ENCODE peak calls at places on chromosome 2, in six cellular contexts. L, B, X, U, G and O are unnamed samples.

GRCh38 chr2:181440919-181441318 is 16.3 kb upstream of the ITGA4 start:
- DNase-seq in L (no peak), G (no peak), B (no peak), X (no peak), U (no peak), O (no peak)

GRCh38 chr2:26861610-26862224 is 13.8 kb downstream of the DPYSL5 start:
- DNase-seq in U (no peak), G (no peak), X (no peak), L (no peak), B (no peak), O (no peak)

GRCh38 chr2:106982350-106982749 is 96.4 kb upstream of the ST6GAL2 start:
- DNase-seq in L (peak; percentile 62), U (no peak), B (no peak), X (no peak), G (no peak), O (no peak)

GRCh38 chr2:226172939-226173338 is 626.7 kb downstream of the IRS1 start:
- DNase-seq in U (no peak), B (no peak), L (no peak), X (no peak), G (no peak), O (no peak)

GRCh38 chr2:108184421-108184820 is 55.3 kb upstream of the SULT1C3 start:
- DNase-seq in L (peak; percentile 1), G (peak; percentile 28), U (no peak), B (no peak), X (peak; percentile 9), O (peak; percentile 7)

GRCh38 chr2:65602851-65603250 is 170.5 kb upstream of the SPRED2 start:
- DNase-seq in G (no peak), X (no peak), B (no peak), L (no peak), U (no peak), O (no peak)

GRCh38 chr2:47639469-47639868 is 143.5 kb upstream of the MSH6 start:
- DNase-seq in L (no peak), B (no peak), G (no peak), X (no peak), U (no peak), O (no peak)

GRCh38 chr2:763766-764525 is 86.7 kb upstream of the TMEM18 start:
- DNase-seq in X (no peak), G (no peak), L (peak; percentile 12), U (no peak), B (no peak), O (no peak)

GRCh38 chr2:231692847-231693246 is 15.5 kb upstream of the PTMA start:
- DNase-seq in X (no peak), G (no peak), L (no peak), B (no peak), U (peak; percentile 57), O (no peak)

GRCh38 chr2:36058953-36059352 is 296.6 kb upstream of the CRIM1 start:
- DNase-seq in U (no peak), G (no peak), L (no peak), X (no peak), B (no peak), O (no peak)

GRCh38 chr2:98534761-98535160 is 73.6 kb downstream of the COA5 start:
- DNase-seq in L (no peak), G (no peak), X (no peak), U (no peak), B (no peak), O (no peak)

GRCh38 chr2:62074233-62074632 is 121.7 kb upstream of the B3GNT2 start:
- DNase-seq in U (no peak), X (no peak), G (no peak), L (no peak), B (no peak), O (no peak)

GRCh38 chr2:204881519-204882111 is 336.3 kb downstream of the PARD3B start:
- DNase-seq in G (no peak), X (no peak), L (no peak), U (no peak), B (no peak), O (no peak)

GRCh38 chr2:167681234-167681633 is 566.2 kb downstream of the STK39 start:
- DNase-seq in X (no peak), U (no peak), G (no peak), L (peak; percentile 50), B (no peak), O (no peak)

GRCh38 chr2:175036582-175037018 is 31.4 kb upstream of the CHN1 start:
- DNase-seq in X (peak; percentile 46), L (peak; percentile 36), B (peak; percentile 6), U (no peak), G (peak; percentile 39), O (peak; percentile 40)

GRCh38 chr2:54384301-54385035 is 71.7 kb upstream of the SPTBN1 start:
- DNase-seq in G (no peak), U (no peak), B (no peak), X (no peak), L (no peak), O (no peak)

GRCh38 chr2:56448999-56449431 is 265.2 kb downstream of the CCDC85A start:
- DNase-seq in X (no peak), G (peak; percentile 88), U (no peak), B (no peak), L (no peak), O (no peak)

GRCh38 chr2:160493227-160494028 is at the start of gene RBMS1:
- DNase-seq in U (peak; percentile 84), B (peak; percentile 4), G (peak; percentile 83), L (peak; percentile 74), X (peak; percentile 57), O (peak; percentile 53)

GRCh38 chr2:40540026-40540425 is 88.1 kb upstream of the SLC8A1 start:
- DNase-seq in X (no peak), U (no peak), B (no peak), G (no peak), L (no peak), O (no peak)

GRCh38 chr2:158724803-158725271 is 70.3 kb upstream of the DAPL1 start:
- DNase-seq in U (no peak), G (peak; percentile 42), L (peak; percentile 54), X (no peak), B (no peak), O (no peak)

GRCh38 chr2:223090081-223090480 is 38.1 kb downstream of the KCNE4 start:
- DNase-seq in L (no peak), B (no peak), G (no peak), X (no peak), U (no peak), O (no peak)

GRCh38 chr2:49403722-49404507 is 249.6 kb upstream of the FSHR start:
- DNase-seq in B (no peak), L (no peak), X (no peak), U (no peak), G (no peak), O (no peak)

GRCh38 chr2:46509804-46510203 is 30.4 kb downstream of the TMEM247 start:
- DNase-seq in G (no peak), U (no peak), X (no peak), L (no peak), B (no peak), O (no peak)

DNA sequence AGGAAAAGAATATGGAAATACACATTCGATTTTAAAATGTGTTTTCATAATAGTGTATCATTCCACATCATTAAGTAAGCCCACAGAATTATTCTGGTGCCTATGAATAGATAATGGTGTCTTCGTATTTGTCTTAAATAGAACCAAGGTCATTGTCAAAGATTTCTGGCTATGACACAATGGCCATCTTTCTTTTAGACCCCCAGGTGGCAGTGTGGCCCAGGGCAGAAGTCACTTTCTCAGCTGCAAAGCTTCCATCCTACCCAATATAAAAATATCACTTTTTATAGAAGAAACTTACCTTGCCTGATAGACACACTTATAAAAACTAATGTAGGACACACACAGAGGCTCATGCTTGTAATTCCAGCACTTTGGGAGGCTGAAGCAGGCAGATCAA is 57.5 kb downstream of the ZRANB3 start:
- DNase-seq in X (peak; percentile 34), U (no peak), L (peak; percentile 40), B (no peak), G (peak; percentile 11), O (peak; percentile 38)
- TF ChIP-seq CTCF in X (peak; percentile 52), U (peak; percentile 51), L (peak; percentile 55), B (peak; percentile 56), G (peak; percentile 38), O (peak; percentile 36)

GRCh38 chr2:229346801-229347540 is 75.9 kb upstream of the PID1 start:
- DNase-seq in X (no peak), U (no peak), G (no peak), B (no peak), L (no peak), O (no peak)

GRCh38 chr2:229340086-229340760 is 69.1 kb upstream of the PID1 start:
- DNase-seq in U (no peak), X (no peak), L (peak; percentile 97), B (no peak), G (no peak), O (no peak)

GRCh38 chr2:229344151-229344551 is 73.1 kb upstream of the PID1 start:
- DNase-seq in L (peak; percentile 89), G (peak; percentile 34), X (no peak), B (no peak), U (no peak), O (no peak)

GRCh38 chr2:229342376-229342775 is 71.3 kb upstream of the PID1 start:
- DNase-seq in L (peak; percentile 54), G (peak; percentile 64), U (peak; percentile 69), X (no peak), B (no peak), O (no peak)

GRCh38 chr2:229343661-229344060 is 72.6 kb upstream of the PID1 start:
- DNase-seq in X (no peak), G (no peak), B (no peak), U (no peak), L (peak; percentile 29), O (no peak)
- TF ChIP-seq CTCF in X (no peak), G (no peak), B (no peak), U (no peak), L (no peak), O (no peak)

DNA sequence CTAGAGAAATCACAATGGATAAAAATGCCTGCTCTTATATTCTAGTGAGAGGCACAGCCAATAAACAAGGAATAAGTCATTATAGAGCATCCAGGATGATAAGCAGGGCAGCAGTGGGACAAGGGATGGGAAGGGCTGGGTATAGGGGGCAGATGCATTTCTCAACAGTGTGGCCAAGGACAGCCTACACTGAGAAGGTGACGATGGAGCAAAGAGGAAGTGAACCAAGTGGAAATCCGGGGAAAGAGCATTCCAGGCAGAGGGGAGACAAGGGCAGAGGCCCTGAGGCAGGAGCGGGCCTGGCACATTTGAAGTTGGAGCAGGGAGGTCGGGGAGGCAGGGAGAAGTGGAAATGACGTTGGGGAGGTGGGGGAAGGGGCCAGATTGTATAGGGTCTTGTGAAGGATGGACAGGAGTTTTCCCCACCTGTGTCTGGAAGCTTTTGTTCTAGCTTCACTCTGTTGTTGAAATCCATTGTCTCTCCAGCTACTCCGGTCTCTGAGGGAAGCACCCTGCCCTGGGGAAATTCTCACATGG is 17.6 kb downstream of the TMEM177 start:
- DNase-seq in L (no peak), X (no peak), G (no peak), B (no peak), U (no peak), O (no peak)
- TF ChIP-seq CTCF in L (no peak), X (no peak), G (no peak), B (no peak), U (no peak), O (no peak)

DNA sequence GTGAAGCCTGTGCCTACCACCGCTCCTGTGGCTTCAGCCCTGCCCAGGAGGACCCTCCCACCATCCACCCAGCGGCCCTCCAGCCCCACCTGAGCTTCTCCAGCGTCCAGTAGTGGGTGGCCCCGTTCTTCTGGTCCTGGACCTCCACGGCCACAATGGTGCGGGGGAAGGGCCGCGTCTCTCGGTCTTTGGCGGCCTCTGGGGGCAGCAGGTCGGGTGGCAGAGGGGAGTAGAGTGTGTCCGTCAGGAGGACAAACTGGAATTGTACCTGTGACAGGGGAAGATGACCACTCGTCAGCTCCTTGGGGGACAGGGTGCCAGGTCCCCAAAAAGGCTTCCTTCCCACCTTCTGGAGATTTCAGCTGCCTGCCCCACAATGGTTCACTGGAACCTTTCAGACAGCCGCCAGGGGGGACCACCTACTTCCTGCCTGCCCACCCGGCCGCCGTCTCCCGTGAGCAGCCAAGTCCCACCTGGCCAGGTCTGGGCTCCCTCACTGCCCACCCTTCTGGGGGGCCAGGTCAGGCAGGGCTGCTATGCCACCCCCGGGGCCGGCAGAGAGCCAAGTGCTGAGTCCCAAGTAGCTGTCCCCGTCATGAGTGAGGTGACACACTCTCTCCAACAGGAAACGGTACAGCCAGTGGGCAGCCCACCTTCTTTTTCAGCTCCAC is 59.3 kb downstream of the KIF1A start:
- DNase-seq in G (no peak), X (no peak), U (no peak), B (no peak), L (no peak), O (no peak)
- TF ChIP-seq CTCF in G (no peak), X (no peak), U (no peak), B (no peak), L (no peak), O (no peak)